ENCODE peak calls at places on chromosomes 16 and 17, in five cellular contexts. One of them, this sample, is unnamed.

GRCh38 chr16:77618011-77618410 is 104.3 kb upstream of the NUDT7 start:
- DNase-seq in A673: no peak
- DNase-seq in heart left ventricle: no peak
- DNase-seq in GM23248: no peak
- DNase-seq in A549: no peak
- DNase-seq in this sample: no peak

GRCh38 chr16:6068063-6068462 is 970.5 kb upstream of the EEF2KMT start:
- DNase-seq in A673: no peak
- DNase-seq in heart left ventricle: no peak
- DNase-seq in GM23248: no peak
- DNase-seq in A549: no peak
- DNase-seq in this sample: no peak

GRCh38 chr16:21001262-21001661 is 100.7 kb downstream of the LYRM1 start:
- DNase-seq in A673: peak; percentile 39
- DNase-seq in heart left ventricle: no peak
- DNase-seq in GM23248: peak; percentile 35
- DNase-seq in A549: peak; percentile 18
- DNase-seq in this sample: no peak

GRCh38 chr17:49756323-49756722 is 7.6 kb downstream of the FAM117A start:
- DNase-seq in A673: no peak
- DNase-seq in heart left ventricle: no peak
- DNase-seq in GM23248: no peak
- DNase-seq in A549: no peak
- DNase-seq in this sample: no peak

GRCh38 chr17:67441052-67441738 is 64.1 kb downstream of the PITPNC1 start:
- DNase-seq in A673: peak; percentile 90
- DNase-seq in heart left ventricle: no peak
- DNase-seq in GM23248: peak; percentile 94
- DNase-seq in A549: peak; percentile 81
- DNase-seq in this sample: peak; percentile 24

GRCh38 chr17:35727635-35728034 is 3.8 kb upstream of the RASL10B start:
- DNase-seq in A673: no peak
- DNase-seq in heart left ventricle: no peak
- DNase-seq in GM23248: no peak
- DNase-seq in A549: no peak
- DNase-seq in this sample: no peak

GRCh38 chr17:2972749-2973148 is 90.7 kb downstream of the OR1D5 start:
- DNase-seq in A673: no peak
- DNase-seq in heart left ventricle: no peak
- DNase-seq in GM23248: no peak
- DNase-seq in A549: no peak
- DNase-seq in this sample: no peak

GRCh38 chr17:82228278-82228841 is 482 bp upstream of the SLC16A3 start:
- DNase-seq in A673: no peak
- DNase-seq in heart left ventricle: peak; percentile 68
- DNase-seq in GM23248: no peak
- DNase-seq in A549: no peak
- DNase-seq in this sample: no peak

GRCh38 chr17:9880582-9880999 is 24.5 kb downstream of the RCVRN start:
- DNase-seq in A673: no peak
- DNase-seq in heart left ventricle: no peak
- DNase-seq in GM23248: peak; percentile 66
- DNase-seq in A549: peak; percentile 86
- DNase-seq in this sample: peak; percentile 64

GRCh38 chr16:67857547-67858233 is 10.2 kb upstream of the CENPT start:
- DNase-seq in A673: no peak
- DNase-seq in heart left ventricle: peak; percentile 78
- DNase-seq in GM23248: peak; percentile 99
- DNase-seq in A549: peak; percentile 96
- DNase-seq in this sample: peak; percentile 88

GRCh38 chr17:27544350-27545131 is 86.4 kb upstream of the LGALS9 start:
- DNase-seq in A673: no peak
- DNase-seq in heart left ventricle: no peak
- DNase-seq in GM23248: no peak
- DNase-seq in A549: no peak
- DNase-seq in this sample: peak; percentile 40

GRCh38 chr17:10516065-10516464 is 2.3 kb downstream of the MYH1 start:
- DNase-seq in A673: no peak
- DNase-seq in heart left ventricle: no peak
- DNase-seq in GM23248: no peak
- DNase-seq in A549: no peak
- DNase-seq in this sample: no peak

GRCh38 chr16:87332150-87332549 is 15.0 kb upstream of the C16orf95 start:
- DNase-seq in A673: no peak
- DNase-seq in heart left ventricle: no peak
- DNase-seq in GM23248: peak; percentile 47
- DNase-seq in A549: no peak
- DNase-seq in this sample: no peak

GRCh38 chr17:80441133-80441578 is 26.2 kb downstream of the ENDOV start:
- DNase-seq in A673: peak; percentile 76
- DNase-seq in heart left ventricle: no peak
- DNase-seq in GM23248: peak; percentile 51
- DNase-seq in A549: peak; percentile 68
- DNase-seq in this sample: peak; percentile 35

GRCh38 chr17:46764709-46765401 is 53.6 kb downstream of the WNT3 start:
- DNase-seq in A673: no peak
- DNase-seq in heart left ventricle: peak; percentile 80
- DNase-seq in GM23248: peak; percentile 83
- DNase-seq in A549: no peak
- DNase-seq in this sample: peak; percentile 86

GRCh38 chr16:31129568-31130335 is 5.8 kb downstream of the PRSS8 start:
- DNase-seq in A673: no peak
- DNase-seq in heart left ventricle: peak; percentile 73
- DNase-seq in GM23248: peak; percentile 33
- DNase-seq in A549: no peak
- DNase-seq in this sample: no peak

GRCh38 chr17:60473788-60474187 is 51.5 kb downstream of the CHCT1 start:
- DNase-seq in A673: peak; percentile 14
- DNase-seq in heart left ventricle: no peak
- DNase-seq in GM23248: peak; percentile 42
- DNase-seq in A549: no peak
- DNase-seq in this sample: no peak

GRCh38 chr16:2039286-2040030 is 8.2 kb downstream of the NTHL1 start:
- DNase-seq in A673: peak; percentile 43
- DNase-seq in heart left ventricle: peak; percentile 96
- DNase-seq in GM23248: peak; percentile 84
- DNase-seq in A549: peak; percentile 70
- DNase-seq in this sample: peak; percentile 31

GRCh38 chr17:73586921-73587680 is 57.1 kb downstream of the SDK2 start:
- DNase-seq in A673: no peak
- DNase-seq in heart left ventricle: peak; percentile 78
- DNase-seq in GM23248: peak; percentile 22
- DNase-seq in A549: peak; percentile 33
- DNase-seq in this sample: no peak

GRCh38 chr16:15466886-15467781 is 32.7 kb downstream of the BMERB1 start:
- DNase-seq in A673: peak; percentile 22
- DNase-seq in heart left ventricle: no peak
- DNase-seq in GM23248: no peak
- DNase-seq in A549: no peak
- DNase-seq in this sample: peak; percentile 50

GRCh38 chr16:86044241-86044671 is 145.3 kb downstream of the IRF8 start:
- DNase-seq in A673: peak; percentile 64
- DNase-seq in heart left ventricle: no peak
- DNase-seq in GM23248: peak; percentile 61
- DNase-seq in A549: peak; percentile 78
- DNase-seq in this sample: peak; percentile 18

GRCh38 chr17:72274632-72275031 is 153.8 kb downstream of the SOX9 start:
- DNase-seq in A673: no peak
- DNase-seq in heart left ventricle: no peak
- DNase-seq in GM23248: no peak
- DNase-seq in A549: no peak
- DNase-seq in this sample: no peak

GRCh38 chr16:30351586-30352419 is 3.3 kb downstream of the CD2BP2 start:
- DNase-seq in A673: no peak
- DNase-seq in heart left ventricle: peak; percentile 83
- DNase-seq in GM23248: peak; percentile 96
- DNase-seq in A549: no peak
- DNase-seq in this sample: no peak

GRCh38 chr17:4485676-4486646 is 12.7 kb upstream of the SPNS2 start:
- DNase-seq in A673: no peak
- DNase-seq in heart left ventricle: no peak
- DNase-seq in GM23248: no peak
- DNase-seq in A549: no peak
- DNase-seq in this sample: no peak

GRCh38 chr16:3998793-3999478 is 117.3 kb downstream of the ADCY9 start:
- DNase-seq in A673: peak; percentile 83
- DNase-seq in heart left ventricle: no peak
- DNase-seq in GM23248: peak; percentile 86
- DNase-seq in A549: no peak
- DNase-seq in this sample: no peak

GRCh38 chr17:7046127-7046724 is 2.3 kb upstream of the SLC16A11 start:
- DNase-seq in A673: no peak
- DNase-seq in heart left ventricle: no peak
- DNase-seq in GM23248: peak; percentile 27
- DNase-seq in A549: no peak
- DNase-seq in this sample: peak; percentile 96

GRCh38 chr16:88287219-88287618 is 95.5 kb upstream of the ZNF469 start:
- DNase-seq in A673: no peak
- DNase-seq in heart left ventricle: no peak
- DNase-seq in GM23248: no peak
- DNase-seq in A549: no peak
- DNase-seq in this sample: no peak

DNA sequence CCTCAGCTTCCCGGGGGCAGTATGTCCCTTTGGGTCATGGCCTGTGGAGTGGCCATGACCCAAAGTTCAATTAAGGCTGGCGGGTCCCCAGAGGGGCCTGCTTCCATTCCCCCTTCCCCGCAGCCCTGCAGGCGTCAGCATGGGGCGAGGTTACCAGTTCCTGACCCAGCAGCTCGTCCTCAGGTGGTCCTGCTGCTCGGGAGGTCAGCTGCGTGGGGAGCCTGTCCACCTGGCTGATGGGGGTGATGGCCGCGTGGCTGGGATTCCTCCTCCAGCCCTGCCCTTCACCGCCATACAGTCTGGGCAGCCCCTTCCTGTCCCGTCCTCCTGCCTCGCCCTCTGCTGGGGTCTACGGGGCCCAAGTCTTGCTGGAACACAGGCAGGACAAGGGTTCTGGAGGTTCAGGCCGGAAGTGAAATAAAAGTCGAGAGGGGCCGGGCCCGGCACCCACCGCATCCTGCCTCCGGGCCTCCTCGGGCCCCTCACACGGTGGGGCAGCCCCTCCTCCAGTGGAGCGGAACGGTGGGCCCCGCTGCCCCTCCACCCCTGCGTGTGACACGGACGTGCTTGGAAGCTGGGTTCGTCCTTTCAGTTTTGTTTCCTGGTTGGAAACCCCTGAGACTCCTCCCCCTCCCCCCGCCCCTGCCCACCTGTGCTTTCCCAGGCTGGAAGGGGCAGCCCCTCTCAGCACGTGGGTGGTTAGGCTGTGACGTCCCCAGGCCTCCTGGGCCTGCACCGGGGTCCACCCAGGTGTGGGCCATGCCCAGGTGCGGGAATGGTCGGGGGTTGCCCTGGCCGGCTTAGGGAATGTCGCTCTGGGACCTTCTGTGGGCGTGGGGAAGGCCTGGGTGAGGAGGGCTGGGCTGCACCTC is 6.8 kb downstream of the UBALD2 start:
- DNase-seq in A673: no peak
- DNase-seq in heart left ventricle: no peak
- DNase-seq in GM23248: no peak
- DNase-seq in A549: no peak
- DNase-seq in this sample: no peak
- H3K4me3 ChIP-seq in A673: no peak overlapping the region
- H3K4me3 ChIP-seq in heart left ventricle: no peak overlapping the region
- H3K4me3 ChIP-seq in GM23248: no peak overlapping the region
- H3K4me3 ChIP-seq in A549: no peak overlapping the region
- H3K4me3 ChIP-seq in this sample: no peak overlapping the region

GRCh38 chr17:28718317-28718672 is 627 bp upstream of the RAB34 start:
- DNase-seq in A673: peak; percentile 66
- DNase-seq in heart left ventricle: no peak
- DNase-seq in GM23248: no peak
- DNase-seq in A549: no peak
- DNase-seq in this sample: no peak
- H3K4me3 ChIP-seq in A673: peak overlapping the region; percentile 97
- H3K4me3 ChIP-seq in heart left ventricle: peak overlapping the region; percentile 41
- H3K4me3 ChIP-seq in GM23248: peak overlapping the region; percentile 83
- H3K4me3 ChIP-seq in A549: peak overlapping the region; percentile 77
- H3K4me3 ChIP-seq in this sample: peak overlapping the region; percentile 87

GRCh38 chr16:17416461-17417221 is 54.1 kb downstream of the XYLT1 start:
- DNase-seq in A673: no peak
- DNase-seq in heart left ventricle: peak; percentile 46
- DNase-seq in GM23248: peak; percentile 67
- DNase-seq in A549: no peak
- DNase-seq in this sample: no peak

GRCh38 chr16:17414916-17415315 is 55.8 kb downstream of the XYLT1 start:
- DNase-seq in A673: no peak
- DNase-seq in heart left ventricle: no peak
- DNase-seq in GM23248: no peak
- DNase-seq in A549: no peak
- DNase-seq in this sample: no peak

GRCh38 chr16:17419266-17419665 is 51.5 kb downstream of the XYLT1 start:
- DNase-seq in A673: no peak
- DNase-seq in heart left ventricle: no peak
- DNase-seq in GM23248: no peak
- DNase-seq in A549: no peak
- DNase-seq in this sample: no peak

GRCh38 chr16:17420821-17421220 is 49.9 kb downstream of the XYLT1 start:
- DNase-seq in A673: no peak
- DNase-seq in heart left ventricle: no peak
- DNase-seq in GM23248: peak; percentile 20
- DNase-seq in A549: no peak
- DNase-seq in this sample: no peak

DNA sequence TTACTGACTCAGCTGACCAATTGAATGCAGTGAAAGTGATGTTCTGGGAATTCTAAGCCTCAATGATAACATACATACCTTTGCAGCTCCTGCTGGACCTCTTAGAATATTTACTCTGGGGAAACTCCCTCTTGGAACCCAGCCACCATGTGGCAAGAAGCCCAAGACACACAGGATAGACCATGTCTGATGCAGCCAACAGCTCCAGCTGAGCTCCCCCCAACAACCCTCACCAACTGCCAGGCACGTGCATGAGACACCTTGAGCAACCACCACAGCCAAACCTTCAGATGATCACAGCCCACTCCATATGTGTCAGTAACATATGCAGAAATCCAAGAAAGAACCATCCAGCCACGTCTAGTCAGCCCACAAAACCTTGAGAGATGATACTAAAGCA is 53.0 kb downstream of the XYLT1 start:
- DNase-seq in A673: no peak
- DNase-seq in heart left ventricle: no peak
- DNase-seq in GM23248: no peak
- DNase-seq in A549: no peak
- DNase-seq in this sample: no peak
- H3K4me3 ChIP-seq in A673: no peak overlapping the region
- H3K4me3 ChIP-seq in heart left ventricle: no peak overlapping the region
- H3K4me3 ChIP-seq in GM23248: no peak overlapping the region
- H3K4me3 ChIP-seq in A549: no peak overlapping the region
- H3K4me3 ChIP-seq in this sample: no peak overlapping the region

DNA sequence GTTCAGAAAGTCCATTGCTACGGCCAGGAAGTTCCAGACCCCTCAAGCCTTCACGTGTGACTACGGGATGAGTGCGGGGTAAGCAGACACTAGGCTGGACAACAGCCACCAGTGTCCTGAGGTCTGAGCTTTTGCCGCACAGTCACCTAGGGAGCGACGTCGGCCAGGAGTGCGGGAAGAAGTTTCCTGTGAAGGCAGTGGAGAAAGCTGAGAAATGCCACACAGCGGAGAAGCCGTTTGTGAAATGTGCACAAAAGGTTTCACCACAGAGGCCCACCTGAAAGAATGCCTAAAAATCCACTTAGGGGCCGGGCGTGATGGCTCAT is 47.4 kb downstream of the SHCBP1 start:
- DNase-seq in A673: no peak
- DNase-seq in heart left ventricle: no peak
- DNase-seq in GM23248: no peak
- DNase-seq in A549: no peak
- DNase-seq in this sample: no peak
- H3K4me3 ChIP-seq in A673: no peak overlapping the region
- H3K4me3 ChIP-seq in heart left ventricle: no peak overlapping the region
- H3K4me3 ChIP-seq in GM23248: no peak overlapping the region
- H3K4me3 ChIP-seq in A549: no peak overlapping the region
- H3K4me3 ChIP-seq in this sample: peak overlapping the region; percentile 14

This sample was measured in PC-9.